ENCODE peak calls at places on chromosomes 12 and 14, in nine cellular contexts. One of them, this sample, is unnamed.

GRCh38 chr12:18546399-18546798 is 191.4 kb downstream of the PLCZ1 start:
- DNase-seq in NCI-H1092 treated with DMSO at 0.1 percent for 48 hours: peak; percentile 49
- DNase-seq in BE2C: no peak
- DNase-seq in CD4-positive, CD25-positive, alpha-beta regulatory T cell: no peak
- DNase-seq in non-pigmented ciliary epithelial cell: peak; percentile 55
- DNase-seq in NCI-H1048: no peak
- DNase-seq in NCI-H1105 treated with DMSO at 0.1 percent for 48 hours: peak; percentile 65
- DNase-seq in GM06990: no peak
- DNase-seq in ovary: no peak
- DNase-seq in this sample: peak; percentile 32

GRCh38 chr12:57280234-57281062 is 29.5 kb upstream of the STAC3 start:
- DNase-seq in NCI-H1092 treated with DMSO at 0.1 percent for 48 hours: no peak
- DNase-seq in BE2C: peak; percentile 75
- DNase-seq in CD4-positive, CD25-positive, alpha-beta regulatory T cell: peak; percentile 62
- DNase-seq in non-pigmented ciliary epithelial cell: peak; percentile 95
- DNase-seq in NCI-H1048: no peak
- DNase-seq in NCI-H1105 treated with DMSO at 0.1 percent for 48 hours: no peak
- DNase-seq in GM06990: peak; percentile 41
- DNase-seq in ovary: no peak
- DNase-seq in this sample: peak; percentile 71

GRCh38 chr14:50501642-50502041 is 30.7 kb downstream of the MAP4K5 start:
- DNase-seq in NCI-H1092 treated with DMSO at 0.1 percent for 48 hours: no peak
- DNase-seq in BE2C: no peak
- DNase-seq in CD4-positive, CD25-positive, alpha-beta regulatory T cell: no peak
- DNase-seq in non-pigmented ciliary epithelial cell: peak; percentile 67
- DNase-seq in NCI-H1048: no peak
- DNase-seq in NCI-H1105 treated with DMSO at 0.1 percent for 48 hours: no peak
- DNase-seq in GM06990: no peak
- DNase-seq in ovary: no peak
- DNase-seq in this sample: no peak

GRCh38 chr12:10331642-10332239 is 24.1 kb downstream of the KLRD1 start:
- DNase-seq in NCI-H1092 treated with DMSO at 0.1 percent for 48 hours: peak; percentile 72
- DNase-seq in BE2C: no peak
- DNase-seq in CD4-positive, CD25-positive, alpha-beta regulatory T cell: peak; percentile 9
- DNase-seq in non-pigmented ciliary epithelial cell: peak; percentile 37
- DNase-seq in NCI-H1048: peak; percentile 17
- DNase-seq in NCI-H1105 treated with DMSO at 0.1 percent for 48 hours: peak; percentile 55
- DNase-seq in GM06990: no peak
- DNase-seq in ovary: no peak
- DNase-seq in this sample: peak; percentile 12

GRCh38 chr14:51035611-51036192 is 59.2 kb downstream of the TRIM9 start:
- DNase-seq in NCI-H1092 treated with DMSO at 0.1 percent for 48 hours: no peak
- DNase-seq in BE2C: no peak
- DNase-seq in CD4-positive, CD25-positive, alpha-beta regulatory T cell: no peak
- DNase-seq in non-pigmented ciliary epithelial cell: no peak
- DNase-seq in NCI-H1048: no peak
- DNase-seq in NCI-H1105 treated with DMSO at 0.1 percent for 48 hours: no peak
- DNase-seq in GM06990: no peak
- DNase-seq in ovary: no peak
- DNase-seq in this sample: no peak

GRCh38 chr14:104975481-104976197 is 2.5 kb downstream of the AHNAK2 start:
- DNase-seq in NCI-H1092 treated with DMSO at 0.1 percent for 48 hours: no peak
- DNase-seq in BE2C: peak; percentile 51
- DNase-seq in CD4-positive, CD25-positive, alpha-beta regulatory T cell: no peak
- DNase-seq in non-pigmented ciliary epithelial cell: no peak
- DNase-seq in NCI-H1048: no peak
- DNase-seq in NCI-H1105 treated with DMSO at 0.1 percent for 48 hours: no peak
- DNase-seq in GM06990: no peak
- DNase-seq in ovary: peak; percentile 37
- DNase-seq in this sample: no peak

GRCh38 chr12:20495997-20496396 is 127.7 kb downstream of the PDE3A start:
- DNase-seq in NCI-H1092 treated with DMSO at 0.1 percent for 48 hours: no peak
- DNase-seq in BE2C: no peak
- DNase-seq in CD4-positive, CD25-positive, alpha-beta regulatory T cell: no peak
- DNase-seq in non-pigmented ciliary epithelial cell: no peak
- DNase-seq in NCI-H1048: no peak
- DNase-seq in NCI-H1105 treated with DMSO at 0.1 percent for 48 hours: no peak
- DNase-seq in GM06990: no peak
- DNase-seq in ovary: no peak
- DNase-seq in this sample: no peak

GRCh38 chr12:12724421-12725085 is 7.4 kb downstream of the CDKN1B start:
- DNase-seq in NCI-H1092 treated with DMSO at 0.1 percent for 48 hours: peak; percentile 51
- DNase-seq in BE2C: no peak
- DNase-seq in CD4-positive, CD25-positive, alpha-beta regulatory T cell: no peak
- DNase-seq in non-pigmented ciliary epithelial cell: no peak
- DNase-seq in NCI-H1048: no peak
- DNase-seq in NCI-H1105 treated with DMSO at 0.1 percent for 48 hours: peak; percentile 63
- DNase-seq in GM06990: no peak
- DNase-seq in ovary: no peak
- DNase-seq in this sample: no peak

GRCh38 chr12:9253464-9253863 is 45.3 kb upstream of the PZP start:
- DNase-seq in NCI-H1092 treated with DMSO at 0.1 percent for 48 hours: no peak
- DNase-seq in BE2C: no peak
- DNase-seq in CD4-positive, CD25-positive, alpha-beta regulatory T cell: no peak
- DNase-seq in non-pigmented ciliary epithelial cell: no peak
- DNase-seq in NCI-H1048: no peak
- DNase-seq in NCI-H1105 treated with DMSO at 0.1 percent for 48 hours: peak; percentile 8
- DNase-seq in GM06990: no peak
- DNase-seq in ovary: no peak
- DNase-seq in this sample: no peak

GRCh38 chr12:130177615-130178014 is 15.4 kb downstream of the FZD10 start:
- DNase-seq in NCI-H1092 treated with DMSO at 0.1 percent for 48 hours: no peak
- DNase-seq in BE2C: no peak
- DNase-seq in CD4-positive, CD25-positive, alpha-beta regulatory T cell: no peak
- DNase-seq in non-pigmented ciliary epithelial cell: no peak
- DNase-seq in NCI-H1048: no peak
- DNase-seq in NCI-H1105 treated with DMSO at 0.1 percent for 48 hours: no peak
- DNase-seq in GM06990: no peak
- DNase-seq in ovary: no peak
- DNase-seq in this sample: no peak

GRCh38 chr14:20412876-20413784 is at the start of gene TEP1:
- DNase-seq in NCI-H1092 treated with DMSO at 0.1 percent for 48 hours: peak; percentile 86
- DNase-seq in BE2C: peak; percentile 83
- DNase-seq in CD4-positive, CD25-positive, alpha-beta regulatory T cell: peak; percentile 65
- DNase-seq in non-pigmented ciliary epithelial cell: peak; percentile 32
- DNase-seq in NCI-H1048: peak; percentile 65
- DNase-seq in NCI-H1105 treated with DMSO at 0.1 percent for 48 hours: peak; percentile 83
- DNase-seq in GM06990: peak; percentile 83
- DNase-seq in ovary: peak; percentile 89
- DNase-seq in this sample: peak; percentile 92

GRCh38 chr12:45893240-45893639 is 97.1 kb downstream of the SCAF11 start:
- DNase-seq in NCI-H1092 treated with DMSO at 0.1 percent for 48 hours: no peak
- DNase-seq in BE2C: no peak
- DNase-seq in CD4-positive, CD25-positive, alpha-beta regulatory T cell: no peak
- DNase-seq in non-pigmented ciliary epithelial cell: no peak
- DNase-seq in NCI-H1048: no peak
- DNase-seq in NCI-H1105 treated with DMSO at 0.1 percent for 48 hours: no peak
- DNase-seq in GM06990: no peak
- DNase-seq in ovary: no peak
- DNase-seq in this sample: no peak

GRCh38 chr12:42735869-42736361 is 146.4 kb upstream of the PRICKLE1 start:
- DNase-seq in NCI-H1092 treated with DMSO at 0.1 percent for 48 hours: no peak
- DNase-seq in BE2C: peak; percentile 79
- DNase-seq in CD4-positive, CD25-positive, alpha-beta regulatory T cell: no peak
- DNase-seq in non-pigmented ciliary epithelial cell: no peak
- DNase-seq in NCI-H1048: no peak
- DNase-seq in NCI-H1105 treated with DMSO at 0.1 percent for 48 hours: peak; percentile 58
- DNase-seq in GM06990: no peak
- DNase-seq in ovary: no peak
- DNase-seq in this sample: no peak

GRCh38 chr14:94975366-94975765 is 182.0 kb downstream of the DICER1 start:
- DNase-seq in NCI-H1092 treated with DMSO at 0.1 percent for 48 hours: no peak
- DNase-seq in BE2C: no peak
- DNase-seq in CD4-positive, CD25-positive, alpha-beta regulatory T cell: no peak
- DNase-seq in non-pigmented ciliary epithelial cell: no peak
- DNase-seq in NCI-H1048: no peak
- DNase-seq in NCI-H1105 treated with DMSO at 0.1 percent for 48 hours: no peak
- DNase-seq in GM06990: no peak
- DNase-seq in ovary: no peak
- DNase-seq in this sample: no peak

GRCh38 chr14:103290961-103291360 is 43.1 kb upstream of the EIF5 start:
- DNase-seq in NCI-H1092 treated with DMSO at 0.1 percent for 48 hours: no peak
- DNase-seq in BE2C: no peak
- DNase-seq in CD4-positive, CD25-positive, alpha-beta regulatory T cell: no peak
- DNase-seq in non-pigmented ciliary epithelial cell: no peak
- DNase-seq in NCI-H1048: no peak
- DNase-seq in NCI-H1105 treated with DMSO at 0.1 percent for 48 hours: no peak
- DNase-seq in GM06990: no peak
- DNase-seq in ovary: no peak
- DNase-seq in this sample: no peak

GRCh38 chr14:50364792-50365191 is 31.9 kb downstream of the CDKL1 start:
- DNase-seq in NCI-H1092 treated with DMSO at 0.1 percent for 48 hours: no peak
- DNase-seq in BE2C: no peak
- DNase-seq in CD4-positive, CD25-positive, alpha-beta regulatory T cell: no peak
- DNase-seq in non-pigmented ciliary epithelial cell: no peak
- DNase-seq in NCI-H1048: no peak
- DNase-seq in NCI-H1105 treated with DMSO at 0.1 percent for 48 hours: no peak
- DNase-seq in GM06990: no peak
- DNase-seq in ovary: no peak
- DNase-seq in this sample: no peak

GRCh38 chr12:80709811-80710726 is 2.6 kb downstream of the MYF6 start:
- DNase-seq in NCI-H1092 treated with DMSO at 0.1 percent for 48 hours: no peak
- DNase-seq in BE2C: no peak
- DNase-seq in CD4-positive, CD25-positive, alpha-beta regulatory T cell: no peak
- DNase-seq in non-pigmented ciliary epithelial cell: no peak
- DNase-seq in NCI-H1048: no peak
- DNase-seq in NCI-H1105 treated with DMSO at 0.1 percent for 48 hours: no peak
- DNase-seq in GM06990: no peak
- DNase-seq in ovary: no peak
- DNase-seq in this sample: no peak